ENCODE peak calls at places on chromosomes 4 and X, in seven cellular contexts. C is hippocampal formation, W is NCI-H1092, X is LoVo, H is PC-3, B is amygdala, O is EL. Q is an unnamed sample.

GRCh38 chr4:129901205-129901604 is 805.3 kb downstream of the C4orf33 start:
- DNase-seq in C (no peak), W (no peak), X (no peak), H (no peak), B (no peak), O (no peak), Q (no peak)

GRCh38 chr4:13989496-13989895 is 362.0 kb upstream of the BOD1L1 start:
- DNase-seq in C (no peak), W (no peak), X (no peak), H (no peak), B (no peak), O (peak; percentile 72), Q (no peak)

GRCh38 chrX:79515529-79515928 is 148.4 kb upstream of the ITM2A start:
- DNase-seq in C (no peak), W (no peak), X (no peak), H (no peak), B (no peak), O (no peak), Q (no peak)

GRCh38 chrX:13489451-13489850 is 80.0 kb upstream of the EGFL6 start:
- DNase-seq in C (no peak), W (no peak), X (peak; percentile 32), H (peak; percentile 47), B (no peak), O (peak; percentile 51), Q (peak; percentile 16)

GRCh38 chr4:165461176-165461835 is 82.5 kb downstream of the CPE start:
- DNase-seq in C (no peak), W (no peak), X (no peak), H (no peak), B (no peak), O (peak; percentile 72), Q (peak; percentile 84)

GRCh38 chr4:2837904-2838496 is 5.6 kb upstream of the ADD1 start:
- DNase-seq in C (peak; percentile 16), W (no peak), X (no peak), H (no peak), B (peak; percentile 58), O (peak; percentile 43), Q (peak; percentile 82)

GRCh38 chrX:107764845-107765608 is 10.6 kb downstream of the TSC22D3 start:
- DNase-seq in C (no peak), W (no peak), X (no peak), H (no peak), B (no peak), O (no peak), Q (no peak)

GRCh38 chr4:168784786-168785461 is 225.1 kb downstream of the CBR4 start:
- DNase-seq in C (no peak), W (no peak), X (peak; percentile 75), H (peak; percentile 10), B (peak; percentile 28), O (no peak), Q (no peak)

GRCh38 chr4:56976878-56977320 is 507 bp downstream of the NOA1 start:
- DNase-seq in C (no peak), W (peak; percentile 9), X (peak; percentile 58), H (peak; percentile 76), B (peak; percentile 3), O (no peak), Q (peak; percentile 56)

GRCh38 chr4:67430989-67431388 is 114.3 kb downstream of the CENPC start:
- DNase-seq in C (no peak), W (no peak), X (no peak), H (no peak), B (no peak), O (no peak), Q (no peak)

GRCh38 chr4:122700178-122700725 is 32.3 kb upstream of the BBS12 start:
- DNase-seq in C (no peak), W (no peak), X (no peak), H (peak; percentile 63), B (no peak), O (peak; percentile 26), Q (no peak)

GRCh38 chr4:152626790-152627189 is 53.0 kb downstream of the TMEM154 start:
- DNase-seq in C (no peak), W (no peak), X (no peak), H (no peak), B (no peak), O (no peak), Q (no peak)

GRCh38 chrX:72712094-72712755 is 1.9 kb downstream of the PHKA1 start:
- DNase-seq in C (no peak), W (no peak), X (no peak), H (peak; percentile 47), B (no peak), O (no peak), Q (peak; percentile 2)

GRCh38 chr4:129232627-129233337 is 136.8 kb downstream of the C4orf33 start:
- DNase-seq in C (no peak), W (no peak), X (no peak), H (no peak), B (no peak), O (no peak), Q (no peak)

GRCh38 chr4:100880012-100880411 is 362.2 kb upstream of the EMCN start:
- DNase-seq in C (no peak), W (no peak), X (no peak), H (no peak), B (no peak), O (no peak), Q (no peak)

GRCh38 chr4:146945556-146946374 is at the start of gene TTC29:
- DNase-seq in C (peak; percentile 70), W (peak; percentile 84), X (peak; percentile 86), H (peak; percentile 78), B (peak; percentile 85), O (peak; percentile 89), Q (peak; percentile 97)

GRCh38 chrX:43741843-43742573 is 85.9 kb downstream of the MAOA start:
- DNase-seq in C (no peak), W (no peak), X (no peak), H (peak; percentile 3), B (no peak), O (peak; percentile 8), Q (no peak)

GRCh38 chrX:13732246-13733067 is 2.0 kb downstream of the TRAPPC2 start:
- DNase-seq in C (no peak), W (no peak), X (no peak), H (no peak), B (no peak), O (no peak), Q (peak; percentile 17)

Q was measured in GM03348.